ENCODE peak calls at places on chromosomes 12 and 14, in ten cellular contexts. U is NCI-H82; S is neural crest cell; H is Right ventricle myocardium superior; P is mucosa of descending colon; N is activated naive CD4-positive, alpha-beta T cell treated with Interleukin-2 at 50 U/mL for 16 hours; T is D341Med; M is Karpas-422; I is T-helper 9 cell; K is T-helper 2 cell. V is an unnamed sample.

GRCh38 chr12:104835317-104835716 is 122.8 kb downstream of the SLC41A2 start:
- DNase-seq in U (no peak), N (no peak), K (no peak), T (no peak), M (no peak), P (no peak), I (no peak), H (no peak), S (no peak), V (no peak)

GRCh38 chr12:91023326-91024004 is 18.7 kb upstream of the EPYC start:
- DNase-seq in T (no peak), K (no peak), H (no peak), S (no peak), U (no peak), P (no peak), M (no peak), I (no peak), N (no peak), V (no peak)

GRCh38 chr12:104147346-104147745 is 9.3 kb upstream of the NFYB start:
- DNase-seq in N (no peak), U (no peak), T (no peak), H (no peak), S (no peak), M (no peak), I (no peak), P (no peak), K (no peak), V (no peak)

GRCh38 chr12:122523846-122524718 is 2.7 kb downstream of the RSRC2 start:
- DNase-seq in U (no peak), I (no peak), M (peak; percentile 38), S (no peak), P (no peak), H (no peak), T (no peak), N (no peak), K (no peak), V (no peak)

GRCh38 chr14:55136241-55136640 is 7.2 kb downstream of the LGALS3 start:
- DNase-seq in N (no peak), T (no peak), P (no peak), K (no peak), I (no peak), M (no peak), U (no peak), H (no peak), S (no peak), V (no peak)

GRCh38 chr14:34368971-34369665 is 92.9 kb downstream of the SPTSSA start:
- DNase-seq in T (no peak), M (no peak), P (no peak), K (no peak), N (no peak), U (no peak), I (no peak), H (no peak), S (no peak), V (no peak)

GRCh38 chr14:21066882-21067502 is 3.1 kb upstream of the ARHGEF40 start:
- DNase-seq in M (peak; percentile 62), S (no peak), T (peak; percentile 59), N (no peak), I (no peak), P (no peak), K (no peak), U (peak; percentile 43), H (no peak), V (no peak)

GRCh38 chr12:10645910-10646309 is 27.9 kb downstream of the STYK1 start:
- DNase-seq in N (no peak), I (no peak), P (no peak), M (no peak), U (no peak), H (no peak), T (no peak), K (no peak), S (no peak), V (no peak)

GRCh38 chr12:106342397-106343212 is 14.9 kb upstream of the POLR3B start:
- DNase-seq in S (no peak), K (no peak), I (no peak), P (peak; percentile 66), H (peak; percentile 91), T (no peak), N (no peak), U (no peak), M (no peak), V (peak; percentile 86)

GRCh38 chr12:71640316-71640715 is 23.3 kb downstream of the ZFC3H1 start:
- DNase-seq in K (no peak), U (no peak), I (no peak), S (no peak), T (no peak), N (no peak), P (no peak), M (no peak), H (no peak), V (no peak)

GRCh38 chr12:94856324-94856723 is 147.2 kb downstream of the NDUFA12 start:
- DNase-seq in M (no peak), H (no peak), K (no peak), U (no peak), T (no peak), P (no peak), S (no peak), N (no peak), I (no peak), V (no peak)

GRCh38 chr12:3038166-3038565 is 39.0 kb upstream of the TSPAN9 start:
- DNase-seq in T (peak; percentile 15), S (no peak), K (no peak), N (no peak), M (no peak), H (no peak), U (no peak), I (no peak), P (no peak), V (no peak)

GRCh38 chr14:49553892-49554291 is 32.3 kb downstream of the RPS29 start:
- DNase-seq in H (no peak), P (no peak), M (no peak), T (no peak), N (no peak), K (no peak), S (no peak), I (no peak), U (no peak), V (no peak)

GRCh38 chr14:94593376-94593748 is 12.1 kb downstream of the SERPINA5 start:
- DNase-seq in I (no peak), M (no peak), S (no peak), T (no peak), U (no peak), P (no peak), K (no peak), N (no peak), H (no peak), V (no peak)

GRCh38 chr12:46983959-46984833 is 95.2 kb upstream of the PCED1B start:
- DNase-seq in M (peak; percentile 73), N (peak; percentile 24), I (no peak), S (peak; percentile 10), K (no peak), U (peak; percentile 82), T (peak; percentile 55), H (no peak), P (no peak), V (no peak)

GRCh38 chr12:98355322-98355721 is 160.1 kb upstream of the TMPO start:
- DNase-seq in K (no peak), I (no peak), N (no peak), H (no peak), S (no peak), M (no peak), P (no peak), U (peak; percentile 28), T (no peak), V (no peak)

GRCh38 chr12:60666895-60667294 is 1071.1 kb downstream of the SLC16A7 start:
- DNase-seq in I (no peak), S (no peak), N (no peak), U (no peak), K (no peak), H (no peak), M (no peak), P (no peak), T (no peak), V (no peak)

GRCh38 chr14:64698899-64699298 is 5.3 kb upstream of the PLEKHG3 start:
- DNase-seq in H (no peak), P (no peak), T (no peak), I (no peak), S (no peak), U (no peak), K (no peak), M (no peak), N (no peak), V (no peak)

GRCh38 chr12:68745376-68745903 is 536 bp upstream of the SLC35E3 start:
- DNase-seq in P (no peak), N (no peak), K (no peak), M (peak; percentile 64), U (no peak), I (no peak), T (no peak), S (no peak), H (no peak), V (no peak)

GRCh38 chr12:39920222-39920621 is 185.7 kb downstream of the SLC2A13 start:
- DNase-seq in S (no peak), N (no peak), U (no peak), M (no peak), T (no peak), P (no peak), H (no peak), I (no peak), K (no peak), V (no peak)

GRCh38 chr12:42679402-42679801 is 89.9 kb upstream of the PRICKLE1 start:
- DNase-seq in T (no peak), K (no peak), U (no peak), N (no peak), S (no peak), M (no peak), H (no peak), I (no peak), P (no peak), V (no peak)

V was measured in left ventricle myocardium superior.